ENCODE peak calls at places on chromosome 15, in nine cellular contexts. I is CD8-positive, alpha-beta T cell; B is heart left ventricle; H is body of pancreas; V is neural progenitor cell; Q is sigmoid colon; F is heart right ventricle; Z is kidney; S is hepatocyte. M is an unnamed sample. For H3K4me1, the result is how much of the 10 kb centered on the place peaks cover.

GRCh38 chr15:45393851-45394250 is 15.5 kb upstream of the GATM start:
- DNase-seq in I (no peak), B (no peak), H (peak), V (no peak), Q (no peak), F (no peak), Z (no peak), S (peak), M (no peak)

GRCh38 chr15:49082960-49083359 is 36.7 kb upstream of the SECISBP2L start:
- DNase-seq in I (no peak), B (no peak), H (no peak), V (no peak), Q (no peak), F (no peak), Z (no peak), S (no peak), M (no peak)

GRCh38 chr15:69391046-69391757 is 22.9 kb upstream of the KIF23 start:
- DNase-seq in I (no peak), B (no peak), H (no peak), V (no peak), Q (peak), F (no peak), Z (no peak), S (no peak), M (no peak)

GRCh38 chr15:38991126-38991525 is 426.5 kb upstream of the RASGRP1 start:
- DNase-seq in I (no peak), B (no peak), H (no peak), V (peak), Q (no peak), F (no peak), Z (no peak), S (peak), M (no peak)

GRCh38 chr15:72033711-72034110 is 84.2 kb downstream of the MYO9A start:
- DNase-seq in I (no peak), B (no peak), H (no peak), V (no peak), Q (no peak), F (no peak), Z (no peak), S (no peak), M (no peak)

GRCh38 chr15:50107591-50108408 is 11.2 kb downstream of the ATP8B4 start:
- DNase-seq in I (no peak), B (no peak), H (peak), V (no peak), Q (no peak), F (no peak), Z (no peak), S (no peak), M (no peak)

GRCh38 chr15:50353251-50353998 is 1.6 kb downstream of the GABPB1 start:
- DNase-seq in I (no peak), B (no peak), H (no peak), V (no peak), Q (no peak), F (no peak), Z (no peak), S (peak), M (no peak)

GRCh38 chr15:71197620-71198019 is 82.3 kb downstream of the THSD4 start:
- DNase-seq in I (no peak), B (no peak), H (no peak), V (no peak), Q (no peak), F (no peak), Z (no peak), S (no peak), M (no peak)

GRCh38 chr15:69854521-69855171 is 243.1 kb downstream of the TLE3 start:
- DNase-seq in I (no peak), B (no peak), H (no peak), V (no peak), Q (no peak), F (no peak), Z (no peak), S (peak), M (no peak)

GRCh38 chr15:80659375-80659774 is 35.7 kb upstream of the ABHD17C start:
- DNase-seq in I (no peak), B (no peak), H (no peak), V (peak), Q (no peak), F (no peak), Z (no peak), S (no peak), M (no peak)

GRCh38 chr15:31306036-31306425 is 20.6 kb upstream of the KLF13 start:
- DNase-seq in I (no peak), B (no peak), H (no peak), V (no peak), Q (peak), F (no peak), Z (no peak), S (no peak), M (no peak)

GRCh38 chr15:57312323-57313133 is 63.8 kb upstream of the CGNL1 start:
- DNase-seq in I (no peak), B (no peak), H (no peak), V (no peak), Q (peak), F (no peak), Z (no peak), S (peak), M (no peak)

GRCh38 chr15:51770902-51771301 is 19.5 kb downstream of the TMOD2 start:
- DNase-seq in I (no peak), B (no peak), H (no peak), V (no peak), Q (no peak), F (no peak), Z (no peak), S (no peak), M (no peak)

GRCh38 chr15:57198654-57199241 is 177.6 kb upstream of the CGNL1 start:
- DNase-seq in I (no peak), B (no peak), H (no peak), V (peak), Q (no peak), F (no peak), Z (no peak), S (no peak), M (peak)

GRCh38 chr15:78618490-78618934 is 2.3 kb downstream of the CHRNA3 start:
- DNase-seq in I (peak), B (peak), H (peak), V (peak), Q (peak), F (peak), Z (peak), S (peak), M (peak)

GRCh38 chr15:77251662-77252061 is 168.2 kb downstream of the PEAK1 start:
- DNase-seq in I (no peak), B (no peak), H (no peak), V (peak), Q (no peak), F (no peak), Z (no peak), S (no peak), M (no peak)

GRCh38 chr15:53833134-53833624 is 73.7 kb upstream of the WDR72 start:
- DNase-seq in I (no peak), B (peak), H (peak), V (no peak), Q (peak), F (no peak), Z (no peak), S (peak), M (peak)

GRCh38 chr15:68558318-68559305 is 20.2 kb upstream of the CORO2B start:
- DNase-seq in I (no peak), B (no peak), H (no peak), V (peak), Q (peak), F (no peak), Z (no peak), S (peak), M (no peak)

GRCh38 chr15:38486946-38487345 is 33.0 kb downstream of the FAM98B start:
- DNase-seq in I (no peak), B (no peak), H (no peak), V (no peak), Q (no peak), F (no peak), Z (no peak), S (no peak), M (no peak)

GRCh38 chr15:42973114-42973513 is 52.5 kb upstream of the TTBK2 start:
- DNase-seq in I (no peak), B (no peak), H (no peak), V (no peak), Q (no peak), F (no peak), Z (no peak), S (no peak), M (no peak)
- TF ChIP-seq CTCF in I (no peak), B (no peak), H (no peak), V (no peak), Q (no peak), F (no peak), Z (no peak), S (no peak), M (no peak)

GRCh38 chr15:90918835-90919234 is 13.5 kb downstream of the HDDC3 start:
- DNase-seq in I (no peak), B (no peak), H (no peak), V (no peak), Q (no peak), F (no peak), Z (no peak), S (no peak), M (no peak)

GRCh38 chr15:90915808-90916440 is 12.8 kb downstream of the MAN2A2 start:
- DNase-seq in I (no peak), B (peak), H (peak), V (no peak), Q (peak), F (peak), Z (peak), S (no peak), M (no peak)

GRCh38 chr15:90918034-90918788 is 14.1 kb downstream of the HDDC3 start:
- DNase-seq in I (no peak), B (no peak), H (no peak), V (no peak), Q (no peak), F (no peak), Z (peak), S (no peak), M (no peak)

GRCh38 chr15:90916461-90916860 is 13.4 kb downstream of the MAN2A2 start:
- DNase-seq in I (no peak), B (no peak), H (no peak), V (no peak), Q (no peak), F (no peak), Z (no peak), S (no peak), M (no peak)

DNA sequence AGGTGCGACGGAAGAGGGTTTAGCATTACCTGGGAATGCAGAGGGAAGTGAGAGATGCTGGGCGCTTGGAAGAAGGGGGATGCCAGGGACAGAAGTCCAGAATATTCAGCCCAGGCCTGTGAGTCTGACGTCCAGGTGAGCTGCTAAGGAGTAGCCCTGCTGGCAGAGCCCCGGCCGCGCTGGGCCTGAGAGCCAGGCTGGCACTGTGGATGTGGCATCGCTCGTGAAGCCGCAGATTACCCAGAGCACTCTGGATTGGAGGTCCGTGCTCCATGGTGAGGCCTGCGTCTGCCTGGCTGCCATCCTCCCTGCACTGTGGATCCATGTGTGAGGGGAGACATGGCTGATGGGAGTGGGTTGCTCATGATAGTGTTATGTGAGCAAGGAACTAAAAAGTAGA is 14.5 kb downstream of the MAN2A2 start:
- DNase-seq in I (no peak), B (no peak), H (no peak), V (no peak), Q (no peak), F (no peak), Z (peak), S (no peak), M (no peak)
- H3K4me3 ChIP-seq in I (no peak), B (no peak), H (no peak), V (no peak), Q (no peak), F (no peak), Z (no peak), S (no peak), M (no peak)

GRCh38 chr15:58549780-58550064 is 117.9 kb downstream of the LIPC start:
- DNase-seq in I (no peak), B (no peak), H (no peak), V (no peak), Q (no peak), F (no peak), Z (no peak), S (no peak), M (no peak)

GRCh38 chr15:58547628-58548307 is 116.0 kb downstream of the LIPC start:
- DNase-seq in I (no peak), B (no peak), H (no peak), V (no peak), Q (no peak), F (no peak), Z (no peak), S (no peak), M (no peak)

GRCh38 chr15:58548308-58549012 is 116.7 kb downstream of the LIPC start:
- DNase-seq in I (no peak), B (no peak), H (no peak), V (no peak), Q (no peak), F (no peak), Z (no peak), S (no peak), M (no peak)

GRCh38 chr15:58551084-58551763 is 119.4 kb downstream of the LIPC start:
- DNase-seq in I (no peak), B (no peak), H (no peak), V (no peak), Q (no peak), F (no peak), Z (no peak), S (no peak), M (peak)

GRCh38 chr15:58549013-58549779 is 117.4 kb downstream of the LIPC start:
- DNase-seq in I (no peak), B (no peak), H (no peak), V (no peak), Q (no peak), F (no peak), Z (no peak), S (peak), M (no peak)
- H3K4me1 ChIP-seq in I (under half), B (under half), H (under half), V (under half), Q (half or more), F (under half), Z (under half), S (under half), M (under half)

DNA sequence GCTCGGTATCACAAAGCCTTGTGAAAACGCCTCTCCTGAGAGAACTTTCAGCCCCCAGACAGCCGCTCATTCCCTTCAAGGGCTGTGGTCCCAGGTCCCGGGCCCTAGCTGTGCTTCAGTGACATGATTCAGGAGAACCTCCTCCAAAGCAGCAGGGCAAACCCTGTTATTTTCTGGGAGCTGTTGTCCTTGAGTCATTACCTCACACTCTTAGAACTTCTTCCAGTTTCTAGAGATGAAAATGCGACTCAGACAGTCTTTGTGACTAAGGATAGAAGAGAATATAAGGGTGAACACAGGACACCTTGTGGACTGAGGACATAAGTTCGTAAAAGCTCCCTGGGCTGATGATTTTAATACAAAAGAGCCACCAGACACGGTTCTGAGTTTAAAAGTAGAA is 203.8 kb downstream of the RORA start:
- DNase-seq in I (no peak), B (no peak), H (no peak), V (no peak), Q (no peak), F (no peak), Z (no peak), S (no peak), M (no peak)
- TF ChIP-seq CTCF in I (no peak), B (no peak), H (no peak), V (no peak), Q (no peak), F (no peak), Z (no peak), S (no peak), M (no peak)

GRCh38 chr15:96351801-96352593 is 21.5 kb downstream of the NR2F2 start:
- DNase-seq in I (no peak), B (peak), H (no peak), V (peak), Q (no peak), F (peak), Z (peak), S (no peak), M (no peak)

GRCh38 chr15:96350884-96351639 is 20.6 kb downstream of the NR2F2 start:
- DNase-seq in I (no peak), B (no peak), H (no peak), V (no peak), Q (no peak), F (no peak), Z (no peak), S (no peak), M (no peak)

GRCh38 chr15:96349034-96349932 is 18.8 kb downstream of the NR2F2 start:
- DNase-seq in I (no peak), B (no peak), H (no peak), V (peak), Q (no peak), F (no peak), Z (no peak), S (no peak), M (no peak)

GRCh38 chr15:96349933-96350292 is 19.4 kb downstream of the NR2F2 start:
- DNase-seq in I (no peak), B (no peak), H (no peak), V (peak), Q (no peak), F (no peak), Z (no peak), S (no peak), M (no peak)

DNA sequence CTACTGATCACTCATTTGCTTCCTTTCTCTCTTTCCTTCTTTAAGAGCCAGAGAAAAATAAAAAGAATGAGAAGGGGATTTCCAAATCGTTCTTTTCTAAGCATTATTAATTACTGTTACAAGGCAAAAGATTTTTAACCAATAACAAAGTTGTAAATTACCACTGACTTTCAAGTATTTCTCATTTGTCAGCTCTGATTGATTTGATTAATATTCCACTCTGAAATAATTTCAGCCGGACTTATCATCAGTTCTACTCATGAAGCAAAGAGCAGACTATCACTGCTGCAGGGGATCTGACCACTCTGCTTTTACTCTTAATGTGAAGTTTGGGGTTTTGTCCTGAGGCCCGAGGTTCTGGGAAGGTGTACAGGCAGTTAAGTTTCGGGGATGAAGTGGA is 19.8 kb downstream of the NR2F2 start:
- DNase-seq in I (no peak), B (no peak), H (no peak), V (peak), Q (no peak), F (no peak), Z (no peak), S (no peak), M (no peak)
- H3K4me3 ChIP-seq in I (no peak), B (no peak), H (no peak), V (peak), Q (no peak), F (no peak), Z (no peak), S (no peak), M (no peak)

GRCh38 chr15:65089206-65089824 is 12.8 kb downstream of the KBTBD13 start:
- DNase-seq in I (no peak), B (no peak), H (no peak), V (peak), Q (peak), F (peak), Z (peak), S (peak), M (no peak)
- H3K4me1 ChIP-seq in I (under half), B (half or more), H (under half), V (under half), Q (half or more), F (half or more), Z (under half), S (half or more), M (under half)

GRCh38 chr15:74294010-74294409 is 57.9 kb downstream of the CCDC33 start:
- DNase-seq in I (no peak), B (no peak), H (no peak), V (no peak), Q (no peak), F (no peak), Z (no peak), S (no peak), M (peak)

GRCh38 chr15:74289671-74290070 is 53.5 kb downstream of the CCDC33 start:
- DNase-seq in I (no peak), B (no peak), H (no peak), V (no peak), Q (no peak), F (no peak), Z (no peak), S (no peak), M (no peak)

GRCh38 chr15:74291101-74292071 is 55.3 kb downstream of the CCDC33 start:
- DNase-seq in I (peak), B (peak), H (peak), V (peak), Q (peak), F (peak), Z (peak), S (peak), M (peak)

GRCh38 chr15:74293021-74293810 is 57.1 kb downstream of the CCDC33 start:
- DNase-seq in I (no peak), B (no peak), H (no peak), V (no peak), Q (no peak), F (no peak), Z (no peak), S (no peak), M (peak)

DNA sequence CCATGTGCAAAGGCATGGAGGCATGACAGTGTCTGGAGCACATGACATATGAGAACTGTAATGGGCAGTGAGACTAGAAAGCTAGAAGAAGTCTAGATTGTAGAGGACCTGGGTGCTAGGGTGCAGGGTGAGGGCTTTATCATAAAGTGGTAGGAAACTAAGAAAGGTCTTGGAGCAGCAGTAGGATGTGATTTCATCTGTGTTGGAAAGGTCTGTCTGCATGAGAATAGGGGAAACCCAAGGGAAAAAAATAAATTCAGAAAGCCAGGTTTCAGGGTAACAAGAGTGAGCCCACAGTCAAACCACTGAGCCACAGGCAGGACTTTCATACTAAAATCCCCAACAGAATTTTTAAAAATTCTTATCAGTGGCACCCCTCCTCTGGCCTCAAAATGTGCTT is 54.5 kb downstream of the CCDC33 start:
- DNase-seq in I (no peak), B (no peak), H (no peak), V (no peak), Q (no peak), F (no peak), Z (no peak), S (no peak), M (no peak)
- TF ChIP-seq CTCF in I (no peak), B (no peak), H (no peak), V (no peak), Q (no peak), F (no peak), Z (no peak), S (no peak), M (no peak)

DNA sequence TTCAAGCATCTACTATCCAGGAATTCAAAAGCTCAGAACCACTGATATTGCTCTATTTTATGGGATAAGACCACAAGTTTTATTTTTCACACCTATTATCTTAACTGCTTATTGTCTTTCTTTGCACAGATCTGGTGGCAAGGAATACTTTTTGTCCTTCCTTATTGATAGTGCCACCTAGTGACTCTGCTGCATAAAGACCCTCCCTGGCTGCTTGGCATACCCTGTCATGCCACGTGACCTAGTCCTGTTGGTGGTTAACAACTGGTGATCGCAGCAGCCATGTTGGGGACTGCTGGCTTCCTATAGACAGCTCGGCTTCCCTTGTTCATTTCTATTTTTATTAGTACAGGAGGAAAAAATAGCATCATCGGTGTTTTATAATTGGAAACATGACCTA is 236.3 kb downstream of the MEX3B start:
- DNase-seq in I (no peak), B (no peak), H (peak), V (peak), Q (no peak), F (no peak), Z (no peak), S (peak), M (peak)
- H3K4me3 ChIP-seq in I (no peak), B (no peak), H (no peak), V (no peak), Q (no peak), F (no peak), Z (no peak), S (no peak), M (no peak)

GRCh38 chr15:83873966-83874365 is 220.0 kb downstream of the ADAMTSL3 start:
- DNase-seq in I (no peak), B (no peak), H (no peak), V (no peak), Q (no peak), F (peak), Z (no peak), S (no peak), M (no peak)

GRCh38 chr15:83871808-83872559 is 218.1 kb downstream of the ADAMTSL3 start:
- DNase-seq in I (no peak), B (no peak), H (no peak), V (no peak), Q (no peak), F (no peak), Z (no peak), S (peak), M (no peak)

GRCh38 chr15:83869329-83869728 is 215.4 kb downstream of the ADAMTSL3 start:
- DNase-seq in I (no peak), B (peak), H (no peak), V (peak), Q (no peak), F (no peak), Z (no peak), S (no peak), M (no peak)
- H3K4me1 ChIP-seq in I (under half), B (under half), H (under half), V (under half), Q (under half), F (under half), Z (under half), S (under half), M (under half)